ENCODE peak calls at places on chromosomes 3 and 15, in four cellular contexts. G is SK-N-SH, E is HCT116, X is K562. J is an unnamed sample.
A peak's percentile ranks its signal among the peaks of the same experiment; 100 is the strongest.

GRCh38 chr3:12943124-12944021 is 102.0 kb upstream of the RPL32 start:
- DNase-seq in E (no peak), G (no peak), X (no peak), J (no peak)

GRCh38 chr3:134367412-134367811 is 6.8 kb downstream of the AMOTL2 start:
- DNase-seq in E (no peak), G (no peak), X (no peak), J (no peak)

GRCh38 chr15:48645558-48646330 is at the start of gene FBN1:
- DNase-seq in X (no peak), E (no peak), G (peak; percentile 92), J (peak; percentile 69)

GRCh38 chr15:83108266-83109219 is 1.1 kb downstream of the TM6SF1 start:
- DNase-seq in X (no peak), G (peak; percentile 33), E (no peak), J (no peak)

GRCh38 chr3:39147711-39148115 is 5.7 kb downstream of the CSRNP1 start:
- DNase-seq in E (no peak), G (no peak), X (no peak), J (no peak)

GRCh38 chr15:34336947-34337556 is 529 bp downstream of the SLC12A6 start:
- DNase-seq in E (no peak), X (no peak), G (no peak), J (no peak)

GRCh38 chr3:72395654-72396415 is 452.4 kb downstream of the SHQ1 start:
- DNase-seq in G (no peak), E (no peak), X (no peak), J (no peak)

GRCh38 chr15:57903626-57904025 is 161.9 kb downstream of the ALDH1A2 start:
- DNase-seq in G (no peak), E (no peak), X (no peak), J (no peak)

GRCh38 chr3:111260878-111261277 is 189.3 kb downstream of the NECTIN3 start:
- DNase-seq in E (no peak), G (no peak), X (no peak), J (no peak)

GRCh38 chr15:85616549-85616948 is 178.2 kb downstream of the KLHL25 start:
- DNase-seq in G (peak; percentile 32), E (no peak), X (no peak), J (no peak)

GRCh38 chr3:177060492-177060891 is 136.8 kb downstream of the TBL1XR1 start:
- DNase-seq in G (no peak), E (no peak), X (no peak), J (no peak)

GRCh38 chr3:156579427-156579851 is 24.5 kb upstream of the SSR3 start:
- DNase-seq in X (peak; percentile 76), E (no peak), G (no peak), J (no peak)

GRCh38 chr15:37877851-37878577 is 56.4 kb upstream of the TMCO5A start:
- DNase-seq in G (no peak), E (peak; percentile 12), X (no peak), J (no peak)

GRCh38 chr15:62606376-62607164 is 436.0 kb upstream of the TPM1 start:
- DNase-seq in G (no peak), E (peak; percentile 58), X (no peak), J (no peak)

GRCh38 chr3:29286841-29287240 is 6.0 kb downstream of the RBMS3 start:
- DNase-seq in X (no peak), E (no peak), G (no peak), J (no peak)

GRCh38 chr3:176046717-176047116 is 1150.6 kb downstream of the TBL1XR1 start:
- DNase-seq in G (peak; percentile 12), E (no peak), X (no peak), J (no peak)

GRCh38 chr3:162170581-162170980 is 674.0 kb downstream of the OTOL1 start:
- DNase-seq in E (no peak), G (no peak), X (no peak), J (no peak)

GRCh38 chr3:41674449-41674848 is 287.5 kb downstream of the ULK4 start:
- DNase-seq in E (no peak), G (no peak), X (no peak), J (no peak)

GRCh38 chr3:38561746-38562466 is 65.8 kb downstream of the EXOG start:
- DNase-seq in G (no peak), E (no peak), X (no peak), J (no peak)

GRCh38 chr15:28931828-28932227 is 46.1 kb downstream of the APBA2 start:
- DNase-seq in G (no peak), X (no peak), E (no peak), J (no peak)

GRCh38 chr3:196357905-196358304 is 19.7 kb upstream of the TM4SF19 start:
- DNase-seq in G (no peak), X (no peak), E (no peak), J (no peak)

GRCh38 chr3:126083511-126083912 is 412 bp downstream of the SLC41A3 start:
- DNase-seq in E (no peak), G (peak; percentile 88), X (no peak), J (no peak)

GRCh38 chr3:155805204-155805801 is 775 bp downstream of the C3orf33 start:
- DNase-seq in X (no peak), G (no peak), E (peak; percentile 12), J (no peak)

GRCh38 chr15:88790486-88790885 is 12.8 kb upstream of the ACAN start:
- DNase-seq in X (no peak), G (no peak), E (no peak), J (no peak)

GRCh38 chr3:122085666-122086065 is 30.5 kb downstream of the CD86 start:
- DNase-seq in X (no peak), E (no peak), G (no peak), J (no peak)

GRCh38 chr15:25062551-25063430 is 108.0 kb downstream of the SNRPN start:
- DNase-seq in X (no peak), E (no peak), G (no peak), J (no peak)

GRCh38 chr15:39399600-39399999 is 181.3 kb upstream of the THBS1 start:
- DNase-seq in E (no peak), G (no peak), X (no peak), J (no peak)

GRCh38 chr3:37132334-37132733 is 42.0 kb downstream of the LRRFIP2 start:
- DNase-seq in G (no peak), X (no peak), E (no peak), J (no peak)

GRCh38 chr3:55461896-55462295 is 25.2 kb downstream of the WNT5A start:
- DNase-seq in G (no peak), X (no peak), E (no peak), J (no peak)

GRCh38 chr3:14507345-14507741 is 32.8 kb downstream of the GRIP2 start:
- DNase-seq in X (no peak), E (no peak), G (no peak), J (no peak)

GRCh38 chr15:28942046-28942445 is 56.3 kb downstream of the APBA2 start:
- DNase-seq in X (no peak), G (no peak), E (no peak), J (no peak)

GRCh38 chr15:62653122-62653521 is 389.4 kb upstream of the TPM1 start:
- DNase-seq in E (no peak), G (no peak), X (no peak), J (no peak)

GRCh38 chr3:8663177-8664061 is 18.8 kb upstream of the SSUH2 start:
- DNase-seq in X (peak; percentile 91), G (peak; percentile 65), E (peak; percentile 71), J (peak; percentile 78)

GRCh38 chr3:8660781-8661180 is 16.2 kb upstream of the SSUH2 start:
- DNase-seq in E (no peak), G (no peak), X (no peak), J (no peak)

GRCh38 chr3:8660271-8660731 is 15.7 kb upstream of the SSUH2 start:
- DNase-seq in X (no peak), E (no peak), G (no peak), J (no peak)

GRCh38 chr3:8665407-8665896 is 20.9 kb upstream of the SSUH2 start:
- DNase-seq in X (no peak), G (no peak), E (no peak), J (no peak)

GRCh38 chr3:8662594-8662993 is 18.0 kb upstream of the SSUH2 start:
- DNase-seq in G (peak; percentile 66), E (no peak), X (no peak), J (no peak)
- H3K9ac ChIP-seq in G (no peak overlapping the region), E (no peak overlapping the region), X (no peak overlapping the region), J (no peak overlapping the region)

GRCh38 chr3:193812791-193813505 is 219.9 kb downstream of the OPA1 start:
- DNase-seq in E (no peak), G (no peak), X (no peak), J (peak; percentile 97)
- TF ChIP-seq YY1 in E (no peak), G (no peak), X (no peak), J (peak; percentile 14)

GRCh38 chr15:94297543-94297942 is 66.2 kb downstream of the MCTP2 start:
- DNase-seq in G (no peak), X (no peak), E (no peak), J (no peak)
- H3K9ac ChIP-seq in G (no peak overlapping the region), X (no peak overlapping the region), E (no peak overlapping the region), J (no peak overlapping the region)

GRCh38 chr3:101676765-101677435 is at the start of gene ZBTB11:
- DNase-seq in X (peak; percentile 92), G (peak; percentile 94), E (peak; percentile 100), J (peak; percentile 99)
- TF ChIP-seq YY1 in X (peak; percentile 99), G (peak; percentile 99), E (peak; percentile 99), J (peak; percentile 99)

GRCh38 chr15:51315726-51316125 is 22.7 kb downstream of the CYP19A1 start:
- DNase-seq in X (no peak), E (no peak), G (no peak), J (no peak)
- H3K9ac ChIP-seq in X (no peak overlapping the region), E (no peak overlapping the region), G (no peak overlapping the region), J (no peak overlapping the region)

DNA sequence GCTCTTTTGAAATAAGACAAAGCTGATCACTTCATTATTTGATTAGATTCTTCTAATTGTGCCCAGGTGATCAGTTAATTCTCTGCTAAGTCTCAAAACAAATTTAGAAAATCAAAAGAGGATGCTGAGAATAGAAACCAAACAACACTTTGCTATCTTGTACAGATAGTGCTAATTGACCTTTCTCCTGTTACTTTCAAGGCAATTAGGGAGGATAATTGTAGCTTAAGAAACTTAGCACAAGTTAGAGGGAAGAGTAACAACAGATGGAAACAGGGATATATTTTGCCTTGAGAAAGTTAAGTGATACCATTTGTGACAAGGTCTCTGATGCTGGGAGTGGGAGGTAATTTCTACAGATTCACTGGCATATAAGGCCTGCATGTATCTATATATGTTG is 344.8 kb upstream of the GRM7 start:
- DNase-seq in X (no peak), E (no peak), G (no peak), J (no peak)
- TF ChIP-seq YY1 in X (no peak), E (no peak), G (no peak), J (no peak)

DNA sequence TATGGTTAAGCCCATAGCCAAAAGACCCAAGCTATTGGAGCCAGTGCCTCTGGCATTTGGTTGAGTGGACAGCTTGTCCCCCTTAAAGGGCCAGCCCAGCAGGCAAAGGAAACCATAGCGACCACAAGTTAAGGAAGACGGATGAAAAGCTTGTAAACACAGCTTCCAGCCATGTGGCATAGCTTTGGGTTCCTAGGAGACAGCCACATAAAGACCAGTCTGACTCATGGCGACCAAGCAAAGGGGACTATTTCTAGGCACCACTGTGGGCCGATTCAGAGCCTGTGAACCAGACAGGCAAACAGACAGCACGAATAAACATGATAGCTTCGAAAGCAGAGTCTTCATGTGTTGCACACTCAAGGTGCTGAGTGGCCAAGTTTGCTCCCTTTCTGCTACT is 30.5 kb upstream of the SRGAP3 start:
- DNase-seq in E (no peak), G (peak; percentile 11), X (no peak), J (no peak)
- H3K9ac ChIP-seq in E (no peak overlapping the region), G (no peak overlapping the region), X (no peak overlapping the region), J (no peak overlapping the region)

GRCh38 chr3:106880206-106880605 is 497.0 kb upstream of the CCDC54 start:
- DNase-seq in X (no peak), G (no peak), E (no peak), J (peak; percentile 38)
- TF ChIP-seq YY1 in X (no peak), G (no peak), E (no peak), J (no peak)